ENCODE peak calls at places on chromosomes 5 and 9, in four cellular contexts. C is GM23338, Y is HuH-7, O is dermis blood vessel endothelial cell. A is an unnamed sample.

GRCh38 chr9:72315510-72316287 is 49.3 kb downstream of the ZFAND5 start:
- DNase-seq in C (peak), O (no peak), Y (no peak), A (no peak)

GRCh38 chr9:107863406-107863805 is 373.8 kb upstream of the KLF4 start:
- DNase-seq in Y (no peak), O (no peak), C (no peak), A (no peak)

GRCh38 chr5:141513627-141514329 is 24.9 kb downstream of the PCDHGC5 start:
- DNase-seq in Y (no peak), O (peak), C (peak), A (peak)

GRCh38 chr5:119862654-119863053 is 233.3 kb downstream of the FAM170A start:
- DNase-seq in Y (no peak), O (no peak), C (no peak), A (no peak)

GRCh38 chr9:27771803-27772545 is 198.7 kb upstream of the C9orf72 start:
- DNase-seq in O (no peak), Y (no peak), C (peak), A (no peak)

GRCh38 chr9:71675857-71676165 is 92.5 kb downstream of the CEMIP2 start:
- DNase-seq in O (peak), Y (no peak), C (no peak), A (no peak)

GRCh38 chr5:147673276-147673675 is 109.3 kb downstream of the JAKMIP2 start:
- DNase-seq in O (no peak), C (no peak), Y (no peak), A (no peak)

GRCh38 chr9:121638399-121638798 is 13.0 kb upstream of the DAB2IP start:
- DNase-seq in O (no peak), C (no peak), Y (no peak), A (no peak)

GRCh38 chr5:169064093-169064492 is 236.8 kb downstream of the SLIT3 start:
- DNase-seq in C (no peak), O (no peak), Y (no peak), A (no peak)

GRCh38 chr5:102627311-102627710 is 127.8 kb upstream of the PAM start:
- DNase-seq in O (no peak), Y (no peak), C (no peak), A (no peak)

GRCh38 chr9:122325124-122325523 is 45.7 kb upstream of the PTGS1 start:
- DNase-seq in Y (no peak), C (no peak), O (peak), A (no peak)

GRCh38 chr9:105116047-105116868 is 128.2 kb upstream of the SLC44A1 start:
- DNase-seq in Y (peak), C (peak), O (no peak), A (no peak)

GRCh38 chr9:98328770-98329169 is 73.3 kb upstream of the TBC1D2 start:
- DNase-seq in Y (no peak), C (no peak), O (no peak), A (no peak)

GRCh38 chr9:106670418-106670817 is 192.5 kb upstream of the ZNF462 start:
- DNase-seq in C (no peak), O (no peak), Y (no peak), A (no peak)

GRCh38 chr9:124306098-124306735 is 48.5 kb downstream of the NEK6 start:
- DNase-seq in C (no peak), Y (no peak), O (peak), A (no peak)

GRCh38 chr5:93191016-93191415 is 390.0 kb downstream of the NR2F1-AS1 start:
- DNase-seq in O (no peak), C (peak), Y (no peak), A (no peak)

GRCh38 chr5:26321278-26321677 is 717.1 kb downstream of the CDH9 start:
- DNase-seq in Y (no peak), O (no peak), C (no peak), A (no peak)

GRCh38 chr9:120985759-120986353 is 59.3 kb upstream of the TRAF1 start:
- DNase-seq in Y (peak), C (peak), O (peak), A (no peak)

GRCh38 chr9:107222020-107222522 is 61.0 kb upstream of the RAD23B start:
- DNase-seq in O (no peak), C (no peak), Y (peak), A (no peak)

GRCh38 chr9:125261501-125262216 is at the start of gene GAPVD1:
- DNase-seq in C (peak), O (peak), Y (peak), A (peak)

GRCh38 chr9:115133649-115134048 is 15.7 kb upstream of the TNC start:
- DNase-seq in O (no peak), Y (no peak), C (no peak), A (no peak)

GRCh38 chr5:137843676-137844284 is 23.9 kb upstream of the MYOT start:
- DNase-seq in O (no peak), Y (no peak), C (no peak), A (no peak)

GRCh38 chr9:3960661-3961144 is 339.2 kb downstream of the GLIS3 start:
- DNase-seq in Y (no peak), C (no peak), O (no peak), A (no peak)

GRCh38 chr5:104533498-104533897 is 970.9 kb upstream of the NUDT12 start:
- DNase-seq in O (no peak), Y (no peak), C (no peak), A (no peak)

GRCh38 chr5:151480384-151480783 is 33.0 kb downstream of the SLC36A1 start:
- DNase-seq in Y (no peak), C (no peak), O (no peak), A (no peak)

GRCh38 chr5:17670353-17670752 is 36.1 kb downstream of the TAF11L14 start:
- DNase-seq in C (peak), Y (no peak), O (no peak), A (no peak)

GRCh38 chr5:101843055-101843454 is 453.0 kb downstream of the SLCO4C1 start:
- DNase-seq in Y (no peak), C (no peak), O (no peak), A (no peak)

GRCh38 chr5:85512896-85513295 is 1104.8 kb upstream of the COX7C start:
- DNase-seq in O (no peak), C (no peak), Y (no peak), A (no peak)

GRCh38 chr9:71762900-71763653 is 5.2 kb downstream of the CEMIP2 start:
- DNase-seq in O (peak), Y (no peak), C (no peak), A (no peak)

GRCh38 chr5:75928992-75929391 is 154.2 kb upstream of the SV2C start:
- DNase-seq in O (no peak), Y (no peak), C (no peak), A (no peak)